ENCODE peak calls at places on chromosomes 2 and 18, in five cellular contexts. Q, L, X, C and Z are unnamed samples.

GRCh38 chr2:45028276-45028675 is 19.0 kb upstream of the SIX2 start:
- DNase-seq in X (no peak), C (no peak), Q (peak), L (no peak), Z (no peak)

GRCh38 chr2:127074358-127074757 is 32.6 kb downstream of the BIN1 start:
- DNase-seq in C (no peak), Q (no peak), L (no peak), X (no peak), Z (no peak)

GRCh38 chr18:50424877-50425690 is 50.2 kb downstream of the SKA1 start:
- DNase-seq in C (peak), Q (peak), X (no peak), L (no peak), Z (peak)

GRCh38 chr2:74593826-74594467 is 39.4 kb downstream of the DOK1 start:
- DNase-seq in C (no peak), X (no peak), Q (peak), L (no peak), Z (no peak)

GRCh38 chr2:96197541-96198255 is 10.9 kb downstream of the STARD7 start:
- DNase-seq in X (no peak), C (no peak), L (no peak), Q (peak), Z (no peak)

GRCh38 chr2:55403177-55403998 is 16.3 kb downstream of the CCDC88A start:
- DNase-seq in C (no peak), X (no peak), Q (no peak), L (no peak), Z (no peak)

GRCh38 chr2:96890726-96891385 is 21.0 kb upstream of the SEMA4C start:
- DNase-seq in X (no peak), L (no peak), C (no peak), Q (no peak), Z (no peak)

GRCh38 chr2:224520064-224520463 is 65.1 kb downstream of the CUL3 start:
- DNase-seq in L (no peak), Q (peak), X (no peak), C (no peak), Z (peak)

GRCh38 chr2:216312441-216312840 is 59.8 kb downstream of the MARCHF4 start:
- DNase-seq in X (no peak), C (no peak), Q (no peak), L (no peak), Z (no peak)

GRCh38 chr18:35172009-35172408 is 68.8 kb upstream of the ZNF397 start:
- DNase-seq in Q (no peak), X (no peak), L (no peak), C (no peak), Z (no peak)

GRCh38 chr2:144983107-144983506 is 463.2 kb upstream of the ZEB2 start:
- DNase-seq in C (no peak), Q (no peak), L (no peak), X (no peak), Z (no peak)

GRCh38 chr2:64227603-64228125 is 83.4 kb upstream of the PELI1 start:
- DNase-seq in X (no peak), C (no peak), L (no peak), Q (no peak), Z (no peak)

GRCh38 chr2:120771111-120771555 is 35.5 kb downstream of the GLI2 start:
- DNase-seq in X (no peak), Q (no peak), L (no peak), C (no peak), Z (no peak)

GRCh38 chr2:45083175-45083574 is 73.9 kb upstream of the SIX2 start:
- DNase-seq in L (no peak), X (no peak), Q (no peak), C (no peak), Z (no peak)

GRCh38 chr18:32566960-32567359 is 96.3 kb upstream of the GAREM1 start:
- DNase-seq in X (no peak), Q (no peak), C (no peak), L (no peak), Z (no peak)

GRCh38 chr2:29532451-29532850 is 388.9 kb downstream of the ALK start:
- DNase-seq in Q (peak), L (no peak), X (no peak), C (no peak), Z (no peak)

GRCh38 chr2:126717928-126718327 is 62.0 kb downstream of the GYPC start:
- DNase-seq in C (no peak), L (no peak), X (no peak), Q (no peak), Z (no peak)

GRCh38 chr18:35710581-35710980 is 129.0 kb downstream of the GALNT1 start:
- DNase-seq in L (no peak), Q (no peak), C (no peak), X (no peak), Z (no peak)

DNA sequence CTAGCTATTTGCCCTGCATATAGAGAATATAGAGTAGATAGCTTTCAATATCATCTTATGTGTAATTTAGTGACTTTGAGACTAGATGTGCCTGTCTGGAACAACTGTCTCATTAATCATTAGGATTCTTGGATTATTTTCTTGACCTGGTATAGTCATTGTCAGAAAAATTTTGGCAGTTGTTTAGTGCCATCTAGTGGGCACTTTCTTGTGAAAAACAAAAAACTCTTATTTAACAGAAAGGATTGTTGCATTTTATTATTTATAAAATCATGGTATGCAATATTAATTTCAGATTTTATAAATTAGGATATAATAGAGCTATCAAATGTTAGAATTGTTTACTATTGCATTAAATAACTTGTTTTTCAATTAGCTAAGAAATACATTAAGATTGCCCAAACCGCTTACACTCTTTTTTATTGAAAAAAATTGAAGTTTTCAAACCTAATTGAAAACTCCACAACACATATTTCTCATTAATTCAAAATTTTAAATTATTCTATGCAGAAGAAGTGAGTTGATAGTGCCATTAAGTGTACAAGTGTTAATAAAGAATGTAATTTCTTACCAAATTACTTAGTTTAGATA is 80.3 kb downstream of the DYNAP start:
- DNase-seq in C (no peak), X (no peak), L (no peak), Q (peak), Z (no peak)
- TF ChIP-seq CTCF in C (peak), X (peak), L (peak), Q (peak), Z (peak)

DNA sequence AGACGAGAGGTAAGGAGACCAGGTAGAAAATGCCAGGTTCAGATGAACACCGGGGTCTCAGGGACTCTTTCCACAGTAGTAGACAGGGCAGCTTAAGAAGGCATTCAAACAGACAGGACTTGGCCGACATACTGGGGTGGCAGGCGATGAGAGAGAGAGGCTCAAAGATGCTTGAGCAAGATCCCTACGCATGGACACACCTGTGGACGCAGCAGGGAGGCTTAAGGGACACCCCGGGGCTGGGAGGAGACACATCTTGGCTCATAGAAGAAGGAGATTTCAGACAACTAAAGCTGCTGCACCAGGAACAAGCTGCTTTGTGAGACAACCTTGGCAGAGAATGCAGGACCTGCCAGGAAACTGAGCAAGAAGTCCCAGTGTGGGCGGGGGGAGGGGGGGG is 400.9 kb downstream of the NBAS start:
- DNase-seq in L (no peak), X (no peak), C (no peak), Q (no peak), Z (no peak)
- TF ChIP-seq CTCF in L (peak), X (no peak), C (no peak), Q (no peak), Z (no peak)

GRCh38 chr18:27017901-27018500 is 152.5 kb upstream of the AQP4 start:
- DNase-seq in L (no peak), Q (peak), X (no peak), C (no peak), Z (no peak)
- TF ChIP-seq CTCF in L (peak), Q (peak), X (no peak), C (peak), Z (no peak)

DNA sequence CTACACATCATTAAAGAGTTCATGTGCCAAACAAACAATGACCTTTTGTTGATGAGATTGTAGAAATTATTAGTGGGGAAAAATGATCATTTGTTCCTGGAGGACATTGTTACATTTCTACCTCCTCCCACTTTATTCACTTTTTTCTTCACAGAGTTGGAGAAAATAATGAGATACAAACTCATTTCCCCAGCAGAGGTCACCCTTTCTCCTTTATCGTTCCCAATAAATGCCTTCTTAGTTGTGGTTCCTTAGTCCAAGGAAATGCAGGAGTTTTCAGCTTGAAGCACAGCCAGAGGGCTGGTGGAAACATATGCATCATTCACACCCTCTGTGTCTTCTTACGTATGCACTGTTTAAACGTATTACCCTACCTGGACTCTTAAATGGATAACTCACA is 108.8 kb downstream of the SLC4A3 start:
- DNase-seq in L (peak), X (no peak), C (peak), Q (peak), Z (peak)
- TF ChIP-seq CTCF in L (peak), X (peak), C (peak), Q (peak), Z (peak)

DNA sequence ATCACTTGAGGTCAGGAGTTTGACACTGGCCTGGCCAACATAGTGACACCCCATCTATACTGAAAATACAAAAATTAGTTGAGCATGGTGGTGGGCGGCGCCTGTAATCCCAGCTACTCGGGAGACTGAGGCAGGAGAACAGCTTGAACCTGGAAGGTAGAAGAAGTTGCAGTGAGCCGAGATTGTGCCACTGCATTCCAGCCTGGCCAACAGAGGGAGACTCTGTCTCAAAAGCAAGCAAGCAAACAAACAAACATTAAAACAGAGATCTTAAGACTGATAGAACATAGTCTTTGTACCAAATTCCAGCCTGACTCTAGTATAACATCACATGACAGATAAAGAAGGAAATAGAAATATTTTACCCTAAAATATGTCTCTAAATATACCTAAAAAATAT is 168.1 kb downstream of the PTPRM start:
- DNase-seq in X (no peak), Q (no peak), L (no peak), C (no peak), Z (no peak)
- TF ChIP-seq CTCF in X (no peak), Q (peak), L (no peak), C (peak), Z (peak)

GRCh38 chr2:43798300-43798699 is 24.5 kb downstream of the DYNC2LI1 start:
- DNase-seq in X (no peak), Q (no peak), L (no peak), C (no peak), Z (no peak)
- TF ChIP-seq CTCF in X (no peak), Q (peak), L (peak), C (no peak), Z (no peak)

GRCh38 chr2:42052702-42053481 is 5.1 kb downstream of the PKDCC start:
- DNase-seq in Q (peak), C (no peak), L (no peak), X (no peak), Z (no peak)

GRCh38 chr2:42055573-42056514 is 8.0 kb downstream of the PKDCC start:
- DNase-seq in C (no peak), L (no peak), Q (no peak), X (no peak), Z (no peak)

GRCh38 chr2:42053791-42054656 is 6.2 kb downstream of the PKDCC start:
- DNase-seq in Q (peak), C (peak), L (no peak), X (no peak), Z (no peak)

GRCh38 chr2:42053482-42053790 is 5.6 kb downstream of the PKDCC start:
- DNase-seq in Q (no peak), L (no peak), X (no peak), C (no peak), Z (no peak)

DNA sequence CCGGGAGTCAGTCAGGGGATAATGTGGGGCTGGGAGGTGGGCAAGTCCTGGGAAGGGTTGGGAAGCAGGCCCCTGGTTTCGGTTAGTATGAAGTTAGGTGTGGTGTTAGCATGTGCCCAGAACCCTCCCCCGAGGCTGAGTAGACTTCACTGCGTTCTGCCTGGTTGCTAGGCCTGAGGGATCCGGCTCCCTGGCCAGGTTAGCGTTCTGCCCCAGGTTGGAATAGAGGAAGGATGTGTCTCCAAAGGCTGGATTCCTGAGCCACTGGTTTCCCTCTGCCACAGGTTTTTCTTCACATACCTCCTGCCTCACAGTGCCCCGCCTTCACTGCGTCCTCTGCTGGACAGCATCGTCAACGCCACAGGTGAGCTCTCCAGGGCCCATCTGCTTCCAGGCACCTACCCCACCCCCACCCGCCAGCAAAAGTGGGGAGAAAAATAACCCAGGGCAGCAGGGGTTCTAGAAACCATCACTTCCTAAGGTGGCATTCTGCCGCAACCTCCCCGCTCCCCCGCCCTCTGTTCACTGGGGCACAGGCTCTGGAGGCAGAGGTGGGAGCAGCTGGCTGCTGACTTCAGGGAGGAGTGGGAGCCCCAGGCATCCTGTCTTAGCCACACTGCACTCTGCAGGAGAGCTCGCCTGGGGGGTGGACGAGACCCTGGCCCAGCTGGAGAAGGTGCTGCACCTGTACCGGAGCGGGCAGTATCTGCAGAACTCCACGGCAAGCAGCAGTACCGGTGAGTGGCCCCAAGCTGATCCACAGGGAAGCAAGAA is 7.0 kb downstream of the PKDCC start:
- DNase-seq in C (no peak), X (no peak), Q (no peak), L (no peak), Z (no peak)
- TF ChIP-seq CTCF in C (no peak), X (no peak), Q (no peak), L (no peak), Z (no peak)

DNA sequence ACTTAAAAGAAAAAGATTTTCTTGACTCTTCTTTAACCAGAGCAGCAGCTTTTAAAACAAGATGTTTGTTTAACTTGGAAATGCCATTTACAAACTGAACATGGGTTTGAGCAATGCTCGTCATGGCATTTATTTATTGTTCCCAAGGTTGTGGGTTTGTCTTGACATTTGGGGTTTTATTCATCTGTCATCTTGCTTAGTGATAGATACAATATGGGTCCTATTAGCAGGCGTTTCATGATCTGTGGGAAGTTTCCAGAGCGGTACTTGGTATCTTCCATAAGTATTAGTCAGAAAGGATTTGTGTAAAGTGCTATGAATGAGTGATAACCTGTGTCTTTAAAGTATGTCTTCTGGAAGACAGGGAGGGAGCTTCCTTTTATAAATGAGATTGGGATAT is 29.9 kb upstream of the MGAT5 start:
- DNase-seq in L (no peak), Q (no peak), X (no peak), C (no peak), Z (peak)
- TF ChIP-seq CTCF in L (no peak), Q (no peak), X (no peak), C (no peak), Z (no peak)